ENCODE peak calls at places on chromosome 16, in ten cellular contexts. P is anterior cingulate cortex, Z is substantia nigra, R is fibroblast of lung, U is LoVo, G is HepG2, H is NCI-H345, Y is psoas muscle, L is stomach, W is heart right ventricle. C is an unnamed sample.

GRCh38 chr16:68074850-68075249 is 10.3 kb upstream of the NFATC3 start:
- DNase-seq in P (no peak), Z (no peak), R (no peak), U (no peak), G (no peak), H (no peak), Y (no peak), L (peak; percentile 53), W (no peak), C (no peak)

GRCh38 chr16:67449328-67449727 is 18.4 kb downstream of the HSD11B2 start:
- DNase-seq in P (no peak), Z (no peak), R (no peak), U (no peak), G (no peak), H (no peak), Y (peak; percentile 69), L (no peak), W (peak; percentile 71), C (no peak)

GRCh38 chr16:54986404-54986803 is 55.7 kb downstream of the IRX5 start:
- DNase-seq in P (no peak), Z (peak; percentile 41), R (no peak), U (no peak), G (no peak), H (no peak), Y (no peak), L (no peak), W (no peak), C (no peak)

GRCh38 chr16:66270333-66270927 is 96.1 kb upstream of the CDH5 start:
- DNase-seq in P (peak; percentile 41), Z (peak; percentile 29), R (peak; percentile 58), U (peak; percentile 68), G (peak; percentile 65), H (peak; percentile 68), Y (peak; percentile 72), L (peak; percentile 68), W (peak; percentile 48), C (peak; percentile 80)

GRCh38 chr16:86095131-86095752 is 196.3 kb downstream of the IRF8 start:
- DNase-seq in P (no peak), Z (no peak), R (no peak), U (no peak), G (no peak), H (no peak), Y (no peak), L (no peak), W (no peak), C (no peak)

GRCh38 chr16:89017543-89017942 is 40.5 kb upstream of the CBFA2T3 start:
- DNase-seq in P (no peak), Z (no peak), R (no peak), U (no peak), G (no peak), H (no peak), Y (peak; percentile 7), L (no peak), W (no peak), C (no peak)

GRCh38 chr16:75576384-75576811 is 10.2 kb downstream of the GABARAPL2 start:
- DNase-seq in P (no peak), Z (no peak), R (no peak), U (no peak), G (no peak), H (no peak), Y (no peak), L (no peak), W (no peak), C (no peak)

GRCh38 chr16:2428051-2428786 is 1.0 kb upstream of the CCNF start:
- DNase-seq in P (no peak), Z (no peak), R (peak; percentile 26), U (peak; percentile 34), G (no peak), H (no peak), Y (no peak), L (peak; percentile 40), W (peak; percentile 16), C (peak; percentile 38)

GRCh38 chr16:56029026-56029425 is 153.9 kb upstream of the CES5A start:
- DNase-seq in P (no peak), Z (no peak), R (no peak), U (no peak), G (no peak), H (no peak), Y (no peak), L (no peak), W (no peak), C (no peak)

GRCh38 chr16:3171855-3172593 is 16.0 kb upstream of the OR1F1 start:
- DNase-seq in P (no peak), Z (no peak), R (peak; percentile 72), U (no peak), G (peak; percentile 67), H (no peak), Y (no peak), L (no peak), W (no peak), C (peak; percentile 49)

GRCh38 chr16:84851192-84852127 is 31.7 kb downstream of the CRISPLD2 start:
- DNase-seq in P (no peak), Z (no peak), R (peak; percentile 99), U (peak; percentile 59), G (peak; percentile 94), H (peak; percentile 62), Y (no peak), L (peak; percentile 37), W (no peak), C (peak; percentile 74)

GRCh38 chr16:53080345-53081031 is 25.7 kb downstream of the CHD9 start:
- DNase-seq in P (no peak), Z (peak; percentile 19), R (peak; percentile 90), U (no peak), G (no peak), H (no peak), Y (peak; percentile 60), L (no peak), W (peak; percentile 81), C (no peak)

C was measured in HuH-7.